ENCODE peak calls at places on chromosomes 2 and 18, in nine cellular contexts. A is sigmoid colon, S is Peyer's patch, X is IMR-90, W is heart left ventricle, T is GM12878, F is A549, Y is tibial nerve, L is endothelial cell of umbilical vein. M is an unnamed sample.

GRCh38 chr2:133324150-133324561 is 244.1 kb downstream of the NCKAP5 start:
- DNase-seq in A (no peak), S (no peak), X (peak), W (no peak), T (no peak), F (no peak), Y (no peak), L (peak), M (no peak)

GRCh38 chr18:56869189-56869777 is 218.1 kb downstream of the WDR7 start:
- DNase-seq in A (no peak), S (no peak), X (peak), W (no peak), T (peak), F (peak), Y (no peak), L (peak), M (no peak)

GRCh38 chr2:147531299-147531698 is 313.5 kb upstream of the ACVR2A start:
- DNase-seq in A (no peak), S (no peak), X (no peak), W (no peak), T (no peak), F (no peak), Y (no peak), L (no peak), M (no peak)

GRCh38 chr2:20983844-20984243 is 60.0 kb downstream of the APOB start:
- DNase-seq in A (peak), S (no peak), X (no peak), W (no peak), T (no peak), F (no peak), Y (no peak), L (no peak), M (no peak)

GRCh38 chr2:10398496-10398895 is 49.6 kb downstream of the ODC1 start:
- DNase-seq in A (peak), S (peak), X (no peak), W (peak), T (no peak), F (no peak), Y (no peak), L (no peak), M (no peak)

GRCh38 chr18:22459491-22459890 is 41.8 kb upstream of the CTAGE1 start:
- DNase-seq in A (no peak), S (no peak), X (no peak), W (no peak), T (no peak), F (no peak), Y (no peak), L (peak), M (no peak)

GRCh38 chr2:185689906-185690539 is 48.6 kb upstream of the FSIP2 start:
- DNase-seq in A (no peak), S (no peak), X (no peak), W (no peak), T (no peak), F (no peak), Y (no peak), L (no peak), M (no peak)

GRCh38 chr2:229129738-229130371 is 141.2 kb downstream of the PID1 start:
- DNase-seq in A (no peak), S (peak), X (no peak), W (peak), T (no peak), F (no peak), Y (no peak), L (no peak), M (no peak)

GRCh38 chr2:220277445-220277960 is 650.1 kb downstream of the SLC4A3 start:
- DNase-seq in A (no peak), S (no peak), X (peak), W (peak), T (no peak), F (peak), Y (peak), L (no peak), M (peak)

GRCh38 chr2:114577657-114578056 is 135.2 kb downstream of the DPP10 start:
- DNase-seq in A (no peak), S (no peak), X (no peak), W (no peak), T (no peak), F (no peak), Y (no peak), L (no peak), M (no peak)

GRCh38 chr18:58243401-58243800 is 199.4 kb downstream of the NEDD4L start:
- DNase-seq in A (no peak), S (no peak), X (no peak), W (no peak), T (no peak), F (no peak), Y (no peak), L (no peak), M (no peak)

GRCh38 chr2:28643324-28643723 is 108.3 kb upstream of the PPP1CB start:
- DNase-seq in A (peak), S (no peak), X (no peak), W (no peak), T (no peak), F (no peak), Y (no peak), L (no peak), M (peak)

GRCh38 chr2:25561136-25561850 is 112.1 kb downstream of the DTNB start:
- DNase-seq in A (no peak), S (no peak), X (no peak), W (no peak), T (no peak), F (no peak), Y (no peak), L (no peak), M (no peak)

GRCh38 chr2:85763831-85764230 is 10.0 kb downstream of the ATOH8 start:
- DNase-seq in A (no peak), S (no peak), X (no peak), W (no peak), T (no peak), F (no peak), Y (no peak), L (no peak), M (no peak)

GRCh38 chr2:126792186-126792585 is 106.5 kb upstream of the TEX51 start:
- DNase-seq in A (no peak), S (no peak), X (no peak), W (no peak), T (no peak), F (no peak), Y (no peak), L (no peak), M (no peak)

GRCh38 chr18:43751835-43752234 is 474.5 kb upstream of the SYT4 start:
- DNase-seq in A (no peak), S (no peak), X (no peak), W (no peak), T (no peak), F (no peak), Y (no peak), L (no peak), M (no peak)

GRCh38 chr2:34787341-34787740 is 1188.2 kb upstream of the FAM98A start:
- DNase-seq in A (no peak), S (no peak), X (no peak), W (no peak), T (no peak), F (no peak), Y (no peak), L (no peak), M (no peak)

GRCh38 chr18:40832362-40832761 is 1122.7 kb upstream of the PIK3C3 start:
- DNase-seq in A (no peak), S (no peak), X (no peak), W (no peak), T (no peak), F (no peak), Y (no peak), L (no peak), M (no peak)

GRCh38 chr2:51638811-51639210 is 606.9 kb upstream of the NRXN1 start:
- DNase-seq in A (no peak), S (no peak), X (peak), W (no peak), T (no peak), F (no peak), Y (no peak), L (no peak), M (no peak)

GRCh38 chr2:174176898-174177297 is 71.4 kb downstream of the OLA1 start:
- DNase-seq in A (no peak), S (no peak), X (peak), W (no peak), T (no peak), F (no peak), Y (no peak), L (no peak), M (no peak)

GRCh38 chr2:236642584-236643291 is 73.1 kb downstream of the ACKR3 start:
- DNase-seq in A (peak), S (peak), X (peak), W (peak), T (no peak), F (peak), Y (peak), L (peak), M (peak)

GRCh38 chr2:238140721-238141540 is 2.5 kb downstream of the KLHL30 start:
- DNase-seq in A (no peak), S (no peak), X (no peak), W (no peak), T (no peak), F (no peak), Y (no peak), L (no peak), M (no peak)

GRCh38 chr2:231673348-231673770 is 35.0 kb upstream of the PTMA start:
- DNase-seq in A (peak), S (peak), X (peak), W (peak), T (no peak), F (peak), Y (no peak), L (no peak), M (no peak)

GRCh38 chr2:206611736-206612135 is 30.6 kb upstream of the FAM237A start:
- DNase-seq in A (no peak), S (no peak), X (no peak), W (no peak), T (no peak), F (no peak), Y (no peak), L (no peak), M (no peak)

GRCh38 chr2:206611191-206611590 is 31.1 kb upstream of the FAM237A start:
- DNase-seq in A (no peak), S (no peak), X (no peak), W (no peak), T (no peak), F (no peak), Y (no peak), L (no peak), M (no peak)

GRCh38 chr2:206615417-206616089 is 26.7 kb upstream of the FAM237A start:
- DNase-seq in A (no peak), S (no peak), X (no peak), W (no peak), T (no peak), F (peak), Y (no peak), L (no peak), M (no peak)

GRCh38 chr2:206616141-206616540 is 26.1 kb upstream of the FAM237A start:
- DNase-seq in A (no peak), S (no peak), X (peak), W (no peak), T (no peak), F (peak), Y (no peak), L (no peak), M (no peak)

GRCh38 chr2:206614825-206615224 is 27.5 kb upstream of the FAM237A start:
- DNase-seq in A (no peak), S (no peak), X (peak), W (no peak), T (no peak), F (peak), Y (no peak), L (no peak), M (no peak)
- TF ChIP-seq POLR2A in A (no peak), S (no peak), X (no peak), W (no peak), T (no peak), F (no peak), Y (no peak), L (no peak), M (no peak)

GRCh38 chr2:37343537-37344434 is 644 bp upstream of the QPCT start:
- DNase-seq in A (no peak), S (no peak), X (peak), W (no peak), T (no peak), F (peak), Y (no peak), L (peak), M (no peak)
- H3K27ac ChIP-seq in A (peak), S (peak), X (no peak), W (peak), T (no peak), F (peak), Y (peak), L (no peak), M (peak)

GRCh38 chr2:214809751-214810564 is 475 bp upstream of the BARD1 start:
- DNase-seq in A (peak), S (peak), X (peak), W (peak), T (peak), F (peak), Y (peak), L (peak), M (peak)
- TF ChIP-seq POLR2A in A (peak), S (peak), X (no peak), W (no peak), T (peak), F (peak), Y (no peak), L (no peak), M (no peak)

GRCh38 chr2:177059313-177059712 is 153.3 kb upstream of the HNRNPA3 start:
- DNase-seq in A (no peak), S (no peak), X (no peak), W (no peak), T (no peak), F (no peak), Y (no peak), L (no peak), M (no peak)
- H3K27ac ChIP-seq in A (peak), S (no peak), X (no peak), W (no peak), T (no peak), F (no peak), Y (no peak), L (no peak), M (no peak)

M was measured in breast epithelium.